ENCODE peak calls at places on chromosomes 16 and 17, in five cellular contexts. K is neural progenitor cell, A is SK-N-SH, T is GM23338, S is GM23248. M is an unnamed sample.
A peak's percentile ranks its signal among the peaks of the same experiment; 100 is the strongest.

GRCh38 chr16:68267612-68268405 is 3.5 kb downstream of the SLC7A6 start:
- DNase-seq in A (no peak), K (peak; percentile 54), T (peak; percentile 54), S (no peak), M (no peak)

GRCh38 chr17:80477647-80478478 is 1.5 kb upstream of the NPTX1 start:
- DNase-seq in T (peak; percentile 82), S (peak; percentile 83), A (peak; percentile 95), K (peak; percentile 91), M (no peak)

GRCh38 chr16:30677931-30678585 is 19.8 kb downstream of the FBRS start:
- DNase-seq in A (no peak), S (no peak), T (peak; percentile 98), K (peak; percentile 24), M (no peak)

GRCh38 chr17:4947411-4948165 is 742 bp downstream of the PFN1 start:
- DNase-seq in K (peak; percentile 81), A (peak; percentile 81), T (peak; percentile 77), S (peak; percentile 68), M (no peak)

GRCh38 chr16:76518791-76519190 is 241.6 kb downstream of the CNTNAP4 start:
- DNase-seq in S (no peak), K (peak; percentile 49), A (no peak), T (peak; percentile 51), M (no peak)

GRCh38 chr17:83183951-83184506 is 104.6 kb downstream of the METRNL start:
- DNase-seq in S (no peak), T (no peak), A (no peak), K (no peak), M (no peak)

GRCh38 chr17:66578781-66579489 is 256.0 kb upstream of the CACNG5 start:
- DNase-seq in A (no peak), S (no peak), T (no peak), K (no peak), M (no peak)

GRCh38 chr17:81942167-81942553 is 4.9 kb downstream of the MYADML2 start:
- DNase-seq in K (no peak), A (no peak), T (no peak), S (no peak), M (no peak)

GRCh38 chr16:70151391-70151790 is 22.2 kb upstream of the CLEC18C start:
- DNase-seq in T (no peak), A (no peak), K (no peak), S (no peak), M (no peak)

GRCh38 chr17:41962111-41962510 is 4.5 kb upstream of the CNP start:
- DNase-seq in S (no peak), A (no peak), K (no peak), T (no peak), M (no peak)

GRCh38 chr17:40058151-40058784 is 4.1 kb upstream of the MED24 start:
- DNase-seq in S (peak; percentile 41), A (no peak), T (no peak), K (no peak), M (no peak)

GRCh38 chr17:59074494-59074893 is 32.2 kb downstream of the TRIM37 start:
- DNase-seq in A (no peak), K (no peak), T (no peak), S (peak; percentile 57), M (no peak)

GRCh38 chr16:27335349-27336052 is 21.7 kb downstream of the IL4R start:
- DNase-seq in A (no peak), T (no peak), S (peak; percentile 83), K (no peak), M (no peak)

DNA sequence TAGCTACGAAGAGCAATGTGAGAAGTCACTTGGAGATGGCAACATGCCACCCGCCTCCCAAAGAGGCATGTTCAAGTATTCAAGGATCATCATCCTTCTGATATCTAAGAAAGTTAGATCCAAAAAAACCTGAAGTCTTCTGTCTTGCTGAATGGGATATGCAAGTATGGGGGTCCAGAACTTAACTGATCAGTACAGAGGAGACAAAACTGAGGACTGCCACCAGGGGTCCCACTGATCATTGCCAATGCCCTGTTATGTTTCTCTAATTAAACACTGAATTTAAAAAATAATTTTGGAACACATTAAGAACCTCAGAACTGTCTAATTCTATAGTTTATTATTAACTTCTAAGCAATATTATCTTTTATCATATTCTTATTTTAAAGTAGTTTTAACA is 99.7 kb downstream of the CDH8 start:
- DNase-seq in S (no peak), T (peak; percentile 55), A (peak; percentile 22), K (peak; percentile 36), M (no peak)
- TF ChIP-seq EZH2phosphoT487 in S (no peak), T (no peak), A (no peak), K (no peak), M (no peak)

GRCh38 chr16:89209522-89210044 is 7.9 kb upstream of the ZNF778 start:
- DNase-seq in S (no peak), T (no peak), K (no peak), A (no peak), M (no peak)

GRCh38 chr16:89210165-89210903 is 7.2 kb upstream of the ZNF778 start:
- DNase-seq in K (no peak), A (no peak), S (no peak), T (no peak), M (no peak)

GRCh38 chr16:89207993-89208392 is 7.7 kb upstream of the SLC22A31 start:
- DNase-seq in S (no peak), T (no peak), A (no peak), K (no peak), M (no peak)

GRCh38 chr16:89216315-89217137 is 977 bp upstream of the ZNF778 start:
- DNase-seq in K (peak; percentile 88), A (peak; percentile 85), S (peak; percentile 90), T (peak; percentile 89), M (peak; percentile 73)

GRCh38 chr16:89210904-89211515 is 6.5 kb upstream of the ZNF778 start:
- DNase-seq in K (no peak), A (peak; percentile 33), T (no peak), S (peak; percentile 66), M (no peak)
- TF ChIP-seq EZH2phosphoT487 in K (no peak), A (no peak), T (no peak), S (no peak), M (no peak)

GRCh38 chr17:48553190-48553547 is 8.3 kb upstream of the HOXB2 start:
- DNase-seq in A (no peak), T (no peak), K (no peak), S (no peak), M (no peak)
- TF ChIP-seq EZH2phosphoT487 in A (no peak), T (no peak), K (no peak), S (no peak), M (no peak)

DNA sequence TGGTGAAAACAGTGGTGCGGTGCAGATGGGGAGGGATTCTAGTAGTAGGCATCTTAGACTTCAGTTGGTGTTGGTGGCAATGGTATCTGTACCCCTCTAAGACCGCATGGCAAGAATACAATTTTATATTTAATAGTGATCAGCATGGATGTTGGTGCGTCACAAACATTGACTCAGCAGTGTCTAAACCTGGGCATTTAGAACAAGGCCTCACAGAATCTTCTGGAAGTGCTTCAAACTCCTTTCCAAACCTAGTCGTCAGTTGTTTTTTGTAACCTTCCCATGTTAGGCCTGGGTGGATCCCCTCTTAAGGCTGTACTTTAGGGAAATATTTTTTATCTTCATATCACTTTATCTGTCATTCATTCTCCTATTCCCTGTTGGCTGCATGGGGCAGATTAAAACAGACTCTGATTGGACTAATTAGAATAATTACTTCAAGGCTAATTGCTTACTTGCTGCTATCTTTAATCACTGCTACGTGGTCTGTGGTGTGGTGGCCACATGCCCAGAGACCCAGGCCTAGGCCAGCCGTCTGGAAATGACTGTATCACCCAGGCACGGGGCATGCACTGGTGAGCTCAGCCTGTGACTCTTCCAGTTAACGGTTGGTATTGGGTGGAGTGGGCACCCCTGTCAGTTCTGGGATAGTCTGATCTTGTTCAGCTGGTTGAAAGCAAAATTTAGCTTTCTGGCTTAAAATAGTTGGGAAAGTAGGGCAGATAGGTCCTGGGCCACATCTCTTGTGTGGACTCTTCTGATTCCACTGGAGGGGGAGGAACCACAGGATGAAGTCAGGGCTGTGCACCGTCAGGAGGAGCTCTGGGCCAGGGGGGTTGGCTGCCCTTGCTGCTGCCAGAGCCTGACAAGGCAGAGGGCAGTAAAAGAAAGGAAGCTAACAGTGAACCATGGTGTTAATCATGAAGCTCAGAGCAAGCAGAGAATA is 4.5 kb downstream of the ALKBH5 start:
- DNase-seq in A (peak; percentile 76), S (peak; percentile 88), T (no peak), K (no peak), M (no peak)
- TF ChIP-seq EZH2phosphoT487 in A (no peak), S (no peak), T (no peak), K (no peak), M (no peak)

GRCh38 chr17:9244066-9245052 is 223.0 kb downstream of the NTN1 start:
- DNase-seq in A (no peak), K (no peak), S (peak; percentile 82), T (no peak), M (no peak)
- TF ChIP-seq EZH2phosphoT487 in A (no peak), K (no peak), S (no peak), T (no peak), M (no peak)

GRCh38 chr17:50420419-50421112 is 5.5 kb upstream of the ACSF2 start:
- DNase-seq in K (no peak), T (no peak), S (peak; percentile 70), A (no peak), M (no peak)
- TF ChIP-seq EZH2phosphoT487 in K (no peak), T (no peak), S (no peak), A (no peak), M (no peak)

GRCh38 chr16:19817122-19817521 is 67.5 kb downstream of the GPRC5B start:
- DNase-seq in K (peak; percentile 17), T (no peak), A (no peak), S (no peak), M (no peak)
- TF ChIP-seq EZH2phosphoT487 in K (no peak), T (no peak), A (no peak), S (no peak), M (no peak)

GRCh38 chr17:69524854-69525253 is 110.4 kb downstream of the MAP2K6 start:
- DNase-seq in A (no peak), K (no peak), T (no peak), S (no peak), M (no peak)
- TF ChIP-seq EZH2phosphoT487 in A (no peak), K (no peak), T (no peak), S (no peak), M (no peak)

DNA sequence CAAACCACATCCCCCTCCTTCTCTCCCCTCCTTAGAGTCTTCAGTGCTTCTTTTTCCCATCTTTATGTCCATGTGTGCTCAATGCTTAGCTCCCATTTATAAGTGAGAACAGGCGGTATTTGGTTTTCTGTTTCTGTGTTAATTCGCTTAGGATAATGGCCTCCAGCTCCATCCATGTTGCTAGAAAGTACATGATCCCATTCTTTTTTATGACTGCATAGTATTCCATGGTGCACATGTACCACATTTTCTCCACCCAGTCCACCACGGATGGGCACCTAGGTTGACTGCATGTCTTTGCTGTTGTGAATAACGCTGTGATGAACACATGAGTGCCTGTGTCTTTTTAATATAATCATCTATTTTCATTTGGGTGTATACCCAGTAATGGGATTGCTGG is 44.3 kb downstream of the SLC39A11 start:
- DNase-seq in T (no peak), S (no peak), K (no peak), A (no peak), M (no peak)
- TF ChIP-seq EZH2phosphoT487 in T (no peak), S (no peak), K (no peak), A (no peak), M (no peak)

M was measured in HCT116.